ENCODE peak calls at places on chromosomes 11 and 22, in seven cellular contexts. One of them, this sample, is unnamed.

GRCh38 chr22:37284807-37285355 is 2.6 kb downstream of the CYTH4 start:
- DNase-seq in activated CD8-positive, alpha-beta T cell treated with anti-CD3 and anti-CD28 coated beads, Interleukin-2, amount 10 ng/mL, durations not matched to agents 7 days and 5 days: peak
- DNase-seq in T-helper 1 cell: no peak
- DNase-seq in activated CD4-positive, alpha-beta T cell treated with anti-CD3 and anti-CD28 coated beads, Interleukin-2, amount 50 U/mL, for 1 hour: peak
- DNase-seq in AG10803: no peak
- DNase-seq in cardiac muscle cell: no peak
- DNase-seq in transverse colon: peak
- DNase-seq in this sample: no peak

GRCh38 chr11:5548440-5548839 is at the start of gene OR52H1:
- DNase-seq in transverse colon: no peak
- DNase-seq in activated CD4-positive, alpha-beta T cell treated with anti-CD3 and anti-CD28 coated beads, Interleukin-2, amount 50 U/mL, for 1 hour: no peak
- DNase-seq in activated CD8-positive, alpha-beta T cell treated with anti-CD3 and anti-CD28 coated beads, Interleukin-2, amount 10 ng/mL, durations not matched to agents 7 days and 5 days: no peak
- DNase-seq in T-helper 1 cell: no peak
- DNase-seq in cardiac muscle cell: no peak
- DNase-seq in AG10803: no peak
- DNase-seq in this sample: no peak

GRCh38 chr11:61959678-61960077 is 7.8 kb downstream of the FTH1 start:
- DNase-seq in activated CD8-positive, alpha-beta T cell treated with anti-CD3 and anti-CD28 coated beads, Interleukin-2, amount 10 ng/mL, durations not matched to agents 7 days and 5 days: no peak
- DNase-seq in AG10803: no peak
- DNase-seq in transverse colon: no peak
- DNase-seq in cardiac muscle cell: no peak
- DNase-seq in T-helper 1 cell: no peak
- DNase-seq in activated CD4-positive, alpha-beta T cell treated with anti-CD3 and anti-CD28 coated beads, Interleukin-2, amount 50 U/mL, for 1 hour: no peak
- DNase-seq in this sample: no peak

GRCh38 chr22:19820880-19821522 is 33.7 kb downstream of the GNB1L start:
- DNase-seq in AG10803: no peak
- DNase-seq in activated CD4-positive, alpha-beta T cell treated with anti-CD3 and anti-CD28 coated beads, Interleukin-2, amount 50 U/mL, for 1 hour: no peak
- DNase-seq in T-helper 1 cell: no peak
- DNase-seq in transverse colon: no peak
- DNase-seq in activated CD8-positive, alpha-beta T cell treated with anti-CD3 and anti-CD28 coated beads, Interleukin-2, amount 10 ng/mL, durations not matched to agents 7 days and 5 days: no peak
- DNase-seq in cardiac muscle cell: no peak
- DNase-seq in this sample: no peak

GRCh38 chr22:45784357-45785277 is 113.0 kb downstream of the ATXN10 start:
- DNase-seq in activated CD8-positive, alpha-beta T cell treated with anti-CD3 and anti-CD28 coated beads, Interleukin-2, amount 10 ng/mL, durations not matched to agents 7 days and 5 days: no peak
- DNase-seq in AG10803: no peak
- DNase-seq in transverse colon: no peak
- DNase-seq in cardiac muscle cell: no peak
- DNase-seq in activated CD4-positive, alpha-beta T cell treated with anti-CD3 and anti-CD28 coated beads, Interleukin-2, amount 50 U/mL, for 1 hour: no peak
- DNase-seq in T-helper 1 cell: no peak
- DNase-seq in this sample: no peak

GRCh38 chr22:27207907-27208306 is 550.5 kb downstream of the MIAT start:
- DNase-seq in transverse colon: no peak
- DNase-seq in cardiac muscle cell: no peak
- DNase-seq in AG10803: peak
- DNase-seq in activated CD4-positive, alpha-beta T cell treated with anti-CD3 and anti-CD28 coated beads, Interleukin-2, amount 50 U/mL, for 1 hour: no peak
- DNase-seq in activated CD8-positive, alpha-beta T cell treated with anti-CD3 and anti-CD28 coated beads, Interleukin-2, amount 10 ng/mL, durations not matched to agents 7 days and 5 days: no peak
- DNase-seq in T-helper 1 cell: no peak
- DNase-seq in this sample: no peak

GRCh38 chr11:57322881-57323467 is 1.8 kb downstream of the TNKS1BP1 start:
- DNase-seq in transverse colon: no peak
- DNase-seq in T-helper 1 cell: no peak
- DNase-seq in cardiac muscle cell: no peak
- DNase-seq in activated CD8-positive, alpha-beta T cell treated with anti-CD3 and anti-CD28 coated beads, Interleukin-2, amount 10 ng/mL, durations not matched to agents 7 days and 5 days: no peak
- DNase-seq in activated CD4-positive, alpha-beta T cell treated with anti-CD3 and anti-CD28 coated beads, Interleukin-2, amount 50 U/mL, for 1 hour: no peak
- DNase-seq in AG10803: no peak
- DNase-seq in this sample: no peak

GRCh38 chr11:85823816-85824215 is 12.9 kb upstream of the SYTL2 start:
- DNase-seq in activated CD8-positive, alpha-beta T cell treated with anti-CD3 and anti-CD28 coated beads, Interleukin-2, amount 10 ng/mL, durations not matched to agents 7 days and 5 days: peak
- DNase-seq in T-helper 1 cell: peak
- DNase-seq in activated CD4-positive, alpha-beta T cell treated with anti-CD3 and anti-CD28 coated beads, Interleukin-2, amount 50 U/mL, for 1 hour: peak
- DNase-seq in AG10803: peak
- DNase-seq in cardiac muscle cell: no peak
- DNase-seq in transverse colon: peak
- DNase-seq in this sample: no peak

GRCh38 chr11:125591659-125592304 is 870 bp upstream of the STT3A start:
- DNase-seq in activated CD8-positive, alpha-beta T cell treated with anti-CD3 and anti-CD28 coated beads, Interleukin-2, amount 10 ng/mL, durations not matched to agents 7 days and 5 days: peak
- DNase-seq in T-helper 1 cell: no peak
- DNase-seq in AG10803: peak
- DNase-seq in transverse colon: peak
- DNase-seq in activated CD4-positive, alpha-beta T cell treated with anti-CD3 and anti-CD28 coated beads, Interleukin-2, amount 50 U/mL, for 1 hour: peak
- DNase-seq in cardiac muscle cell: no peak
- DNase-seq in this sample: no peak

GRCh38 chr11:132177106-132177505 is 806.7 kb downstream of the NTM start:
- DNase-seq in T-helper 1 cell: no peak
- DNase-seq in transverse colon: no peak
- DNase-seq in cardiac muscle cell: peak
- DNase-seq in AG10803: peak
- DNase-seq in activated CD8-positive, alpha-beta T cell treated with anti-CD3 and anti-CD28 coated beads, Interleukin-2, amount 10 ng/mL, durations not matched to agents 7 days and 5 days: no peak
- DNase-seq in activated CD4-positive, alpha-beta T cell treated with anti-CD3 and anti-CD28 coated beads, Interleukin-2, amount 50 U/mL, for 1 hour: no peak
- DNase-seq in this sample: peak

GRCh38 chr11:116093481-116093880 is 589.3 kb upstream of the CADM1 start:
- DNase-seq in T-helper 1 cell: no peak
- DNase-seq in activated CD8-positive, alpha-beta T cell treated with anti-CD3 and anti-CD28 coated beads, Interleukin-2, amount 10 ng/mL, durations not matched to agents 7 days and 5 days: no peak
- DNase-seq in activated CD4-positive, alpha-beta T cell treated with anti-CD3 and anti-CD28 coated beads, Interleukin-2, amount 50 U/mL, for 1 hour: no peak
- DNase-seq in cardiac muscle cell: no peak
- DNase-seq in AG10803: no peak
- DNase-seq in transverse colon: no peak
- DNase-seq in this sample: no peak

GRCh38 chr11:1841511-1842148 is 2.8 kb downstream of the TNNI2 start:
- DNase-seq in activated CD4-positive, alpha-beta T cell treated with anti-CD3 and anti-CD28 coated beads, Interleukin-2, amount 50 U/mL, for 1 hour: no peak
- DNase-seq in activated CD8-positive, alpha-beta T cell treated with anti-CD3 and anti-CD28 coated beads, Interleukin-2, amount 10 ng/mL, durations not matched to agents 7 days and 5 days: no peak
- DNase-seq in T-helper 1 cell: no peak
- DNase-seq in cardiac muscle cell: no peak
- DNase-seq in transverse colon: no peak
- DNase-seq in AG10803: no peak
- DNase-seq in this sample: no peak

GRCh38 chr11:85483861-85484260 is 143.3 kb downstream of the DLG2 start:
- DNase-seq in AG10803: peak
- DNase-seq in T-helper 1 cell: no peak
- DNase-seq in transverse colon: no peak
- DNase-seq in activated CD4-positive, alpha-beta T cell treated with anti-CD3 and anti-CD28 coated beads, Interleukin-2, amount 50 U/mL, for 1 hour: no peak
- DNase-seq in cardiac muscle cell: peak
- DNase-seq in activated CD8-positive, alpha-beta T cell treated with anti-CD3 and anti-CD28 coated beads, Interleukin-2, amount 10 ng/mL, durations not matched to agents 7 days and 5 days: no peak
- DNase-seq in this sample: no peak

GRCh38 chr11:46639197-46639839 is 22.0 kb downstream of the ATG13 start:
- DNase-seq in AG10803: no peak
- DNase-seq in cardiac muscle cell: peak
- DNase-seq in activated CD4-positive, alpha-beta T cell treated with anti-CD3 and anti-CD28 coated beads, Interleukin-2, amount 50 U/mL, for 1 hour: no peak
- DNase-seq in transverse colon: no peak
- DNase-seq in activated CD8-positive, alpha-beta T cell treated with anti-CD3 and anti-CD28 coated beads, Interleukin-2, amount 10 ng/mL, durations not matched to agents 7 days and 5 days: no peak
- DNase-seq in T-helper 1 cell: no peak
- DNase-seq in this sample: peak

GRCh38 chr22:44298331-44299087 is 14.2 kb downstream of the SHISAL1 start:
- DNase-seq in activated CD4-positive, alpha-beta T cell treated with anti-CD3 and anti-CD28 coated beads, Interleukin-2, amount 50 U/mL, for 1 hour: no peak
- DNase-seq in cardiac muscle cell: no peak
- DNase-seq in AG10803: no peak
- DNase-seq in T-helper 1 cell: no peak
- DNase-seq in transverse colon: no peak
- DNase-seq in activated CD8-positive, alpha-beta T cell treated with anti-CD3 and anti-CD28 coated beads, Interleukin-2, amount 10 ng/mL, durations not matched to agents 7 days and 5 days: no peak
- DNase-seq in this sample: no peak

GRCh38 chr11:20156876-20157613 is 3.2 kb downstream of the DBX1 start:
- DNase-seq in activated CD4-positive, alpha-beta T cell treated with anti-CD3 and anti-CD28 coated beads, Interleukin-2, amount 50 U/mL, for 1 hour: peak
- DNase-seq in transverse colon: peak
- DNase-seq in cardiac muscle cell: no peak
- DNase-seq in activated CD8-positive, alpha-beta T cell treated with anti-CD3 and anti-CD28 coated beads, Interleukin-2, amount 10 ng/mL, durations not matched to agents 7 days and 5 days: peak
- DNase-seq in T-helper 1 cell: peak
- DNase-seq in AG10803: no peak
- DNase-seq in this sample: no peak

GRCh38 chr11:17768547-17768946 is 34.0 kb downstream of the KCNC1 start:
- DNase-seq in activated CD8-positive, alpha-beta T cell treated with anti-CD3 and anti-CD28 coated beads, Interleukin-2, amount 10 ng/mL, durations not matched to agents 7 days and 5 days: no peak
- DNase-seq in transverse colon: no peak
- DNase-seq in cardiac muscle cell: no peak
- DNase-seq in T-helper 1 cell: no peak
- DNase-seq in activated CD4-positive, alpha-beta T cell treated with anti-CD3 and anti-CD28 coated beads, Interleukin-2, amount 50 U/mL, for 1 hour: no peak
- DNase-seq in AG10803: no peak
- DNase-seq in this sample: no peak

GRCh38 chr11:23406131-23406819 is 546.0 kb upstream of the CCDC179 start:
- DNase-seq in T-helper 1 cell: no peak
- DNase-seq in AG10803: no peak
- DNase-seq in transverse colon: no peak
- DNase-seq in activated CD4-positive, alpha-beta T cell treated with anti-CD3 and anti-CD28 coated beads, Interleukin-2, amount 50 U/mL, for 1 hour: no peak
- DNase-seq in cardiac muscle cell: no peak
- DNase-seq in activated CD8-positive, alpha-beta T cell treated with anti-CD3 and anti-CD28 coated beads, Interleukin-2, amount 10 ng/mL, durations not matched to agents 7 days and 5 days: no peak
- DNase-seq in this sample: no peak

GRCh38 chr11:88151866-88152265 is 23.4 kb downstream of the RAB38 start:
- DNase-seq in transverse colon: no peak
- DNase-seq in activated CD8-positive, alpha-beta T cell treated with anti-CD3 and anti-CD28 coated beads, Interleukin-2, amount 10 ng/mL, durations not matched to agents 7 days and 5 days: no peak
- DNase-seq in cardiac muscle cell: no peak
- DNase-seq in activated CD4-positive, alpha-beta T cell treated with anti-CD3 and anti-CD28 coated beads, Interleukin-2, amount 50 U/mL, for 1 hour: no peak
- DNase-seq in T-helper 1 cell: no peak
- DNase-seq in AG10803: no peak
- DNase-seq in this sample: no peak

GRCh38 chr22:27424319-27424718 is 377.2 kb downstream of the MN1 start:
- DNase-seq in cardiac muscle cell: peak
- DNase-seq in activated CD4-positive, alpha-beta T cell treated with anti-CD3 and anti-CD28 coated beads, Interleukin-2, amount 50 U/mL, for 1 hour: no peak
- DNase-seq in AG10803: peak
- DNase-seq in transverse colon: no peak
- DNase-seq in T-helper 1 cell: no peak
- DNase-seq in activated CD8-positive, alpha-beta T cell treated with anti-CD3 and anti-CD28 coated beads, Interleukin-2, amount 10 ng/mL, durations not matched to agents 7 days and 5 days: no peak
- DNase-seq in this sample: no peak

GRCh38 chr22:30654361-30654760 is 13.3 kb downstream of the DUSP18 start:
- DNase-seq in AG10803: no peak
- DNase-seq in cardiac muscle cell: no peak
- DNase-seq in activated CD8-positive, alpha-beta T cell treated with anti-CD3 and anti-CD28 coated beads, Interleukin-2, amount 10 ng/mL, durations not matched to agents 7 days and 5 days: no peak
- DNase-seq in activated CD4-positive, alpha-beta T cell treated with anti-CD3 and anti-CD28 coated beads, Interleukin-2, amount 50 U/mL, for 1 hour: no peak
- DNase-seq in transverse colon: no peak
- DNase-seq in T-helper 1 cell: no peak
- DNase-seq in this sample: no peak

GRCh38 chr11:68371176-68372041 is 59.0 kb downstream of the LRP5 start:
- DNase-seq in cardiac muscle cell: no peak
- DNase-seq in activated CD8-positive, alpha-beta T cell treated with anti-CD3 and anti-CD28 coated beads, Interleukin-2, amount 10 ng/mL, durations not matched to agents 7 days and 5 days: no peak
- DNase-seq in transverse colon: peak
- DNase-seq in activated CD4-positive, alpha-beta T cell treated with anti-CD3 and anti-CD28 coated beads, Interleukin-2, amount 50 U/mL, for 1 hour: no peak
- DNase-seq in T-helper 1 cell: no peak
- DNase-seq in AG10803: peak
- DNase-seq in this sample: no peak

GRCh38 chr22:23903328-23903971 is 9.3 kb downstream of the MIF start:
- DNase-seq in cardiac muscle cell: no peak
- DNase-seq in AG10803: no peak
- DNase-seq in activated CD8-positive, alpha-beta T cell treated with anti-CD3 and anti-CD28 coated beads, Interleukin-2, amount 10 ng/mL, durations not matched to agents 7 days and 5 days: no peak
- DNase-seq in T-helper 1 cell: no peak
- DNase-seq in transverse colon: no peak
- DNase-seq in activated CD4-positive, alpha-beta T cell treated with anti-CD3 and anti-CD28 coated beads, Interleukin-2, amount 50 U/mL, for 1 hour: no peak
- DNase-seq in this sample: no peak